ENCODE peak calls at places on chromosomes 16 and 17, in seven cellular contexts. P, Q, G, O, C, X and A are unnamed samples.

GRCh38 chr17:27764589-27764988 is 35.7 kb downstream of the NOS2 start:
- DNase-seq in O (no peak), G (no peak), X (no peak), P (no peak), Q (no peak), C (no peak), A (no peak)

GRCh38 chr17:79834575-79835469 is 4.4 kb downstream of the CBX4 start:
- DNase-seq in X (peak; percentile 18), C (no peak), P (no peak), G (no peak), Q (peak; percentile 41), O (no peak), A (no peak)

GRCh38 chr16:78324649-78325274 is 225.3 kb downstream of the WWOX start:
- DNase-seq in X (no peak), Q (no peak), P (no peak), G (no peak), C (no peak), O (no peak), A (no peak)

GRCh38 chr16:81421126-81421525 is 23.5 kb upstream of the CMIP start:
- DNase-seq in Q (no peak), O (no peak), P (no peak), C (no peak), G (no peak), X (no peak), A (no peak)

GRCh38 chr16:66369055-66369592 is 2.6 kb downstream of the CDH5 start:
- DNase-seq in G (no peak), P (no peak), O (no peak), Q (no peak), C (no peak), X (no peak), A (peak; percentile 26)

GRCh38 chr16:22181843-22182242 is 19.5 kb downstream of the SDR42E2 start:
- DNase-seq in P (no peak), O (no peak), G (no peak), Q (no peak), C (no peak), X (no peak), A (no peak)

GRCh38 chr16:84569382-84569987 is 48.4 kb downstream of the COTL1 start:
- DNase-seq in X (peak; percentile 22), P (no peak), G (no peak), Q (no peak), O (no peak), C (no peak), A (no peak)

GRCh38 chr16:49924078-49924477 is 68.2 kb upstream of the ZNF423 start:
- DNase-seq in X (no peak), Q (no peak), O (no peak), P (peak; percentile 47), G (no peak), C (no peak), A (peak; percentile 24)

GRCh38 chr17:64240741-64241347 is 22.2 kb downstream of the TEX2 start:
- DNase-seq in G (no peak), C (peak; percentile 96), O (no peak), X (peak; percentile 56), Q (no peak), P (peak; percentile 92), A (no peak)

GRCh38 chr17:48211011-48211410 is 103.4 kb downstream of the SNX11 start:
- DNase-seq in O (no peak), Q (no peak), P (no peak), C (no peak), X (no peak), G (no peak), A (no peak)

GRCh38 chr16:84739349-84740124 is 39.7 kb downstream of the USP10 start:
- DNase-seq in Q (no peak), G (peak; percentile 53), X (no peak), O (no peak), P (peak; percentile 81), C (peak; percentile 90), A (no peak)

GRCh38 chr17:73268582-73269328 is 7.1 kb upstream of the CPSF4L start:
- DNase-seq in C (no peak), P (no peak), G (no peak), O (no peak), X (no peak), Q (peak; percentile 86), A (no peak)

GRCh38 chr17:78621720-78622490 is 44.7 kb upstream of the DNAH17 start:
- DNase-seq in C (no peak), X (no peak), G (no peak), P (no peak), Q (no peak), O (no peak), A (no peak)

GRCh38 chr16:28984619-28985135 is at the start of gene LAT:
- DNase-seq in P (no peak), G (no peak), Q (no peak), X (no peak), C (no peak), O (peak; percentile 84), A (peak; percentile 84)

GRCh38 chr17:1107777-1108559 is 71.8 kb downstream of the ABR start:
- DNase-seq in P (no peak), C (no peak), Q (no peak), G (no peak), O (peak; percentile 15), X (no peak), A (no peak)

GRCh38 chr17:33436321-33436720 is 143.2 kb upstream of the ASIC2 start:
- DNase-seq in O (no peak), X (peak; percentile 45), G (no peak), C (peak; percentile 8), P (no peak), Q (no peak), A (no peak)

GRCh38 chr17:55116440-55116914 is 147.9 kb downstream of the STXBP4 start:
- DNase-seq in O (no peak), P (no peak), G (no peak), X (no peak), C (no peak), Q (no peak), A (peak; percentile 5)

GRCh38 chr17:39739020-39739884 is 1.5 kb downstream of the GRB7 start:
- DNase-seq in X (peak; percentile 80), O (no peak), G (no peak), Q (peak; percentile 89), C (no peak), P (no peak), A (no peak)

GRCh38 chr17:76869209-76869877 is 1.1 kb downstream of the MGAT5B start:
- DNase-seq in P (no peak), G (no peak), X (no peak), O (no peak), C (no peak), Q (no peak), A (no peak)
- H3K4me3 ChIP-seq in P (peak overlapping the region; percentile 43), G (peak overlapping the region; percentile 36), X (no peak overlapping the region), O (peak overlapping the region; percentile 20), C (no peak overlapping the region), Q (no peak overlapping the region), A (no peak overlapping the region)

GRCh38 chr16:1102333-1102700 is 6.3 kb upstream of the C1QTNF8 start:
- DNase-seq in Q (no peak), P (no peak), C (no peak), O (no peak), G (no peak), X (no peak), A (no peak)

GRCh38 chr16:1101573-1102332 is 5.7 kb upstream of the C1QTNF8 start:
- DNase-seq in O (no peak), C (no peak), X (no peak), P (no peak), Q (no peak), G (no peak), A (no peak)

GRCh38 chr16:1102921-1103648 is 7.0 kb upstream of the C1QTNF8 start:
- DNase-seq in O (peak; percentile 58), X (peak; percentile 26), Q (peak; percentile 74), G (no peak), C (no peak), P (no peak), A (no peak)

GRCh38 chr16:1105888-1106620 is 10.0 kb upstream of the C1QTNF8 start:
- DNase-seq in X (no peak), O (peak; percentile 31), Q (peak; percentile 78), P (peak; percentile 86), C (no peak), G (no peak), A (no peak)

GRCh38 chr16:1103649-1104005 is 7.6 kb upstream of the C1QTNF8 start:
- DNase-seq in P (no peak), O (no peak), Q (no peak), C (no peak), G (no peak), X (no peak), A (no peak)
- H3K4me3 ChIP-seq in P (no peak overlapping the region), O (no peak overlapping the region), Q (no peak overlapping the region), C (no peak overlapping the region), G (no peak overlapping the region), X (no peak overlapping the region), A (no peak overlapping the region)

GRCh38 chr17:50314456-50315011 is 31.4 kb upstream of the XYLT2 start:
- DNase-seq in G (no peak), O (no peak), Q (no peak), X (no peak), C (no peak), P (no peak), A (no peak)

GRCh38 chr17:50317121-50317520 is 28.8 kb upstream of the XYLT2 start:
- DNase-seq in X (no peak), P (no peak), G (no peak), C (no peak), Q (no peak), O (no peak), A (no peak)

GRCh38 chr17:50319630-50320029 is 26.3 kb upstream of the XYLT2 start:
- DNase-seq in O (no peak), G (no peak), C (no peak), X (no peak), Q (no peak), P (no peak), A (no peak)

GRCh38 chr17:50318551-50319310 is 27.2 kb upstream of the XYLT2 start:
- DNase-seq in O (no peak), X (peak; percentile 56), P (no peak), C (no peak), G (no peak), Q (no peak), A (no peak)

DNA sequence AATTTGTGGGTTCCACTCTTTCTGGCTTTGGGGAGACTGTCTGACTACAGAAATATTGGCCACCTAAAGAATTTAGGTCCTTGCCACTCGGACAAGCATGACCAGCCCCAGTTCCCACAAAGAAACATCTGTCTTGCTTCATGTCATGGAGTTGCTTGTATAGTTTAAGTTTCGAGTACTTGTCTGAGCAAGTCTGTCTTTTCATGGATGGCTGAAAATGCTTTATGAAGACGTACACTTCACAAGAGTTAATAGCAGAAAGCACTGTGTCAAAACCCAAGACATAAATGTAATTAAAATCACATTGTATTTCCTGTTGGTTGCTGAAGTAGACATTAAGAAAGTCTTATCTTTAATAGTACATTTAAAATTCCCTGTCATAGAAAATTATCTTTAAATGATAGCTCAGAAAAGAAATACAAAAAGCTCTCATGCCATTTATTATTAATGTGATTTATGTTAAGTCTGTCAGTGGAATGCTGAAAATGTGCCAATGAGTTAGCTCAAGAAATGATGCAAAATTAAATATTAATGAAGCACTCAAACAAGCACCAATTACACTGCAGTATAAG is 29.8 kb upstream of the XYLT2 start:
- DNase-seq in Q (no peak), P (no peak), O (no peak), G (no peak), X (no peak), C (no peak), A (no peak)
- H3K4me3 ChIP-seq in Q (no peak overlapping the region), P (no peak overlapping the region), O (no peak overlapping the region), G (no peak overlapping the region), X (no peak overlapping the region), C (no peak overlapping the region), A (no peak overlapping the region)

DNA sequence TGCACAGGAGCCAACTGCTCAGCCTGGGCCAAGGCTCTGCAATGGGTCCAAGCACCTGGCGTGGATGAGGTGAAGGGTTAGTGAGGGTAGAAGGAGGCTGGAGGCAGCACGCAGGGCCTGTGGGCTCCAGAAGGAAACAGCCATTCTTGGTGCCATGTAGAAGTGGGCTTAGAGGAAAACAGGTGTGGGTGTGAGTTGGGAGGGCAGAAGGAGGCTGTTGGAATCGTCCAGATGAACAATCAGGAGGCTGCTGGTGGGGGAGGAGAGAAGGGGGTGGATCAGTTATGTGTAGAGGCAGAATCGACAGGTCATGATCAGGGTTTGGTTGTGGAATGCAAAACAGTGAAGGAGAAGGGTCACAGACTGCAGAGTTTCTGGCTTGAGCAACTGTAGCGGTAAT is 51.7 kb upstream of the ALDH3A2 start:
- DNase-seq in X (no peak), G (no peak), O (no peak), C (no peak), Q (no peak), P (no peak), A (no peak)
- H3K4me3 ChIP-seq in X (no peak overlapping the region), G (no peak overlapping the region), O (no peak overlapping the region), C (no peak overlapping the region), Q (no peak overlapping the region), P (no peak overlapping the region), A (no peak overlapping the region)